ENCODE peak calls at places on chromosome 5, in nine cellular contexts. J is progenitor cell of endocrine pancreas, Z is tibial nerve, R is H9, W is neural progenitor cell, D is fibroblast of pulmonary artery, X is H1, M is colonic mucosa, U is GM23338. O is an unnamed sample.

GRCh38 chr5:140794594-140795258 is at the start of gene PCDHA2:
- DNase-seq in X (peak), J (no peak), Z (no peak), R (no peak), D (no peak), U (peak), W (peak), M (no peak), O (no peak)

GRCh38 chr5:59745422-59745863 is 148.1 kb downstream of the PDE4D start:
- DNase-seq in X (no peak), M (peak), J (no peak), Z (no peak), R (no peak), U (no peak), D (peak), W (no peak), O (peak)

GRCh38 chr5:59661306-59661705 is 232.2 kb downstream of the PDE4D start:
- DNase-seq in W (no peak), X (no peak), Z (no peak), U (no peak), R (no peak), J (no peak), M (no peak), D (no peak), O (no peak)

GRCh38 chr5:88675758-88676636 is 207.0 kb downstream of the MEF2C start:
- DNase-seq in D (peak), M (peak), X (peak), R (peak), W (peak), J (no peak), Z (no peak), U (peak), O (peak)

GRCh38 chr5:172901012-172901780 is 58.0 kb upstream of the RPL26L1 start:
- DNase-seq in W (no peak), J (no peak), X (no peak), R (no peak), Z (no peak), D (peak), U (no peak), M (no peak), O (peak)

GRCh38 chr5:151094054-151094858 is 13.4 kb upstream of the TNIP1 start:
- DNase-seq in D (peak), M (peak), J (no peak), Z (no peak), R (no peak), U (no peak), W (no peak), X (no peak), O (peak)

GRCh38 chr5:149071216-149071615 is 8.4 kb upstream of the SH3TC2 start:
- DNase-seq in X (no peak), Z (no peak), D (no peak), M (no peak), R (no peak), W (no peak), U (no peak), J (no peak), O (no peak)

GRCh38 chr5:137870647-137871339 is 3.1 kb downstream of the MYOT start:
- DNase-seq in U (no peak), R (no peak), D (no peak), W (no peak), X (no peak), J (no peak), M (no peak), Z (no peak), O (no peak)

GRCh38 chr5:169656125-169656990 is 19.3 kb downstream of the DOCK2 start:
- DNase-seq in R (no peak), W (no peak), J (no peak), D (peak), M (no peak), U (no peak), X (no peak), Z (no peak), O (no peak)

GRCh38 chr5:141186897-141187512 is at the start of gene PCDHB9:
- DNase-seq in U (peak), J (no peak), D (peak), M (no peak), R (peak), X (peak), Z (no peak), W (peak), O (peak)

GRCh38 chr5:176870110-176870591 is 29.0 kb downstream of the HK3 start:
- DNase-seq in D (peak), J (peak), M (peak), W (peak), X (peak), U (peak), Z (no peak), R (peak), O (peak)

GRCh38 chr5:59038169-59039002 is 455.5 kb downstream of the RAB3C start:
- DNase-seq in D (no peak), R (peak), Z (no peak), W (peak), X (peak), M (no peak), J (no peak), U (peak), O (no peak)

GRCh38 chr5:321726-322251 is 275 bp downstream of the AHRR start:
- DNase-seq in U (peak), J (no peak), D (no peak), X (no peak), M (no peak), Z (no peak), W (no peak), R (no peak), O (no peak)

GRCh38 chr5:177611446-177612214 is 11.7 kb downstream of the B4GALT7 start:
- DNase-seq in M (no peak), J (no peak), U (no peak), D (no peak), W (no peak), X (no peak), Z (no peak), R (no peak), O (no peak)

GRCh38 chr5:157143127-157143959 is 678 bp upstream of the MED7 start:
- DNase-seq in D (peak), W (no peak), X (no peak), J (no peak), Z (peak), U (peak), R (no peak), M (peak), O (peak)

GRCh38 chr5:125129151-125129806 is 382.8 kb upstream of the ZNF608 start:
- DNase-seq in U (no peak), W (no peak), X (no peak), R (no peak), D (no peak), J (no peak), Z (no peak), M (no peak), O (no peak)

GRCh38 chr5:68387107-68387506 is 171.6 kb downstream of the PIK3R1 start:
- DNase-seq in D (no peak), X (no peak), Z (no peak), W (no peak), U (no peak), R (no peak), M (no peak), J (no peak), O (no peak)

GRCh38 chr5:152097128-152097527 is 172.5 kb upstream of the GLRA1 start:
- DNase-seq in Z (no peak), W (peak), M (no peak), U (no peak), J (no peak), X (no peak), R (no peak), D (no peak), O (no peak)

GRCh38 chr5:72172832-72173231 is 65.6 kb downstream of the MAP1B start:
- DNase-seq in X (no peak), M (no peak), J (no peak), Z (no peak), U (no peak), R (no peak), W (no peak), D (no peak), O (no peak)

GRCh38 chr5:87746891-87747366 is 334.2 kb upstream of the CCNH start:
- DNase-seq in Z (no peak), J (no peak), X (no peak), M (no peak), W (no peak), U (no peak), D (no peak), R (no peak), O (no peak)

GRCh38 chr5:175576096-175576495 is 81.8 kb upstream of the HRH2 start:
- DNase-seq in U (no peak), J (no peak), D (no peak), Z (no peak), R (no peak), M (no peak), W (no peak), X (no peak), O (no peak)

GRCh38 chr5:172499287-172499686 is 45.0 kb upstream of the SH3PXD2B start:
- DNase-seq in U (no peak), R (peak), D (no peak), Z (peak), X (peak), W (no peak), M (peak), J (peak), O (no peak)

GRCh38 chr5:56273376-56274005 is 40.4 kb upstream of the ANKRD55 start:
- DNase-seq in R (no peak), J (no peak), D (no peak), W (no peak), M (no peak), X (no peak), U (no peak), Z (no peak), O (no peak)

GRCh38 chr5:73438897-73439470 is 9.6 kb downstream of the FOXD1 start:
- DNase-seq in D (no peak), M (no peak), U (no peak), W (no peak), X (no peak), R (no peak), J (no peak), Z (no peak), O (no peak)

GRCh38 chr5:57566914-57567313 is 84.3 kb upstream of the ACTBL2 start:
- DNase-seq in Z (no peak), W (no peak), R (no peak), M (no peak), X (no peak), D (peak), U (peak), J (no peak), O (no peak)

GRCh38 chr5:90390933-90391332 is 18.6 kb downstream of the CETN3 start:
- DNase-seq in M (no peak), Z (no peak), W (no peak), X (no peak), J (no peak), D (peak), U (peak), R (peak), O (no peak)

GRCh38 chr5:72353046-72353445 is 32.9 kb downstream of the PTCD2 start:
- DNase-seq in X (no peak), U (no peak), J (no peak), R (no peak), Z (no peak), D (peak), W (no peak), M (no peak), O (no peak)

GRCh38 chr5:11724947-11725346 is 179.3 kb downstream of the CTNND2 start:
- DNase-seq in R (no peak), Z (no peak), X (no peak), D (no peak), J (no peak), U (no peak), W (no peak), M (no peak), O (peak)

GRCh38 chr5:148398698-148399121 is 15.0 kb downstream of the FBXO38 start:
- DNase-seq in W (no peak), R (no peak), D (no peak), M (no peak), U (peak), X (no peak), Z (no peak), J (no peak), O (peak)

GRCh38 chr5:142810081-142810480 is 39.9 kb downstream of the ARHGAP26 start:
- DNase-seq in M (no peak), W (no peak), X (no peak), R (no peak), U (no peak), D (peak), Z (no peak), J (no peak), O (no peak)

GRCh38 chr5:134275822-134276221 is 49.9 kb upstream of the PPP2CA start:
- DNase-seq in U (no peak), R (no peak), Z (no peak), J (no peak), X (no peak), W (no peak), D (no peak), M (no peak), O (peak)

GRCh38 chr5:136621743-136622142 is 256.4 kb upstream of the TRPC7 start:
- DNase-seq in Z (no peak), D (no peak), J (no peak), R (no peak), M (no peak), W (no peak), U (no peak), X (no peak), O (no peak)

GRCh38 chr5:14471557-14471956 is 110.0 kb upstream of the OTULINL start:
- DNase-seq in U (no peak), R (no peak), M (no peak), W (no peak), Z (no peak), J (no peak), X (no peak), D (no peak), O (no peak)

GRCh38 chr5:80372780-80373179 is 35.1 kb upstream of the ZFYVE16 start:
- DNase-seq in J (no peak), D (no peak), M (no peak), X (no peak), U (no peak), W (no peak), R (no peak), Z (no peak), O (no peak)

GRCh38 chr5:159448-160172 is 31.7 kb upstream of the LRRC14B start:
- DNase-seq in R (peak), X (no peak), U (no peak), D (peak), M (no peak), W (peak), J (no peak), Z (no peak), O (no peak)

GRCh38 chr5:10192309-10192708 is 57.4 kb downstream of the ATPSCKMT start:
- DNase-seq in J (no peak), Z (no peak), X (no peak), R (no peak), M (no peak), U (no peak), D (peak), W (no peak), O (no peak)

DNA sequence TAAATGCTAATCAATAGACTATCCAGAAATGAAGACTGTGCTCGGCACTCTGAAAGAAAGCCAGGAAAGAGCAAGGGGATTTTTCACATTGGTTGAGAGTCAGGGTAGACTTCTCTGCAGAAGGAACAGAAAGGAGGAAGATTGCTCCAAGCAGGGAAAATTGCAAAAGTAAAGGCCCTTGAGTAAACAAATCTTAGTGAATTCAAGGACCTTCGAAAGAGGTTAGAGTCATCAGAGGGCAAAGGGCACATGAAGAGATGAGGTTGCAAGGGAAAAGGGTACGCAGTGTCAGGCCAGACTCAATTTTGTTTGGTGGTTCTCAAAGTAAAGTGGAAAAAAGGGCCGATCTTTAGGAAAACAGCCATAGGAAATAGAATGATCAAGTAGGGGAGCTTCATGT is 157.5 kb upstream of the RAI14 start:
- DNase-seq in J (no peak), R (no peak), Z (no peak), M (no peak), W (no peak), X (no peak), D (no peak), U (no peak), O (no peak)
- TF ChIP-seq CTCF in J (no peak), R (no peak), Z (no peak), M (no peak), W (no peak), X (no peak), D (no peak), U (no peak), O (no peak)

DNA sequence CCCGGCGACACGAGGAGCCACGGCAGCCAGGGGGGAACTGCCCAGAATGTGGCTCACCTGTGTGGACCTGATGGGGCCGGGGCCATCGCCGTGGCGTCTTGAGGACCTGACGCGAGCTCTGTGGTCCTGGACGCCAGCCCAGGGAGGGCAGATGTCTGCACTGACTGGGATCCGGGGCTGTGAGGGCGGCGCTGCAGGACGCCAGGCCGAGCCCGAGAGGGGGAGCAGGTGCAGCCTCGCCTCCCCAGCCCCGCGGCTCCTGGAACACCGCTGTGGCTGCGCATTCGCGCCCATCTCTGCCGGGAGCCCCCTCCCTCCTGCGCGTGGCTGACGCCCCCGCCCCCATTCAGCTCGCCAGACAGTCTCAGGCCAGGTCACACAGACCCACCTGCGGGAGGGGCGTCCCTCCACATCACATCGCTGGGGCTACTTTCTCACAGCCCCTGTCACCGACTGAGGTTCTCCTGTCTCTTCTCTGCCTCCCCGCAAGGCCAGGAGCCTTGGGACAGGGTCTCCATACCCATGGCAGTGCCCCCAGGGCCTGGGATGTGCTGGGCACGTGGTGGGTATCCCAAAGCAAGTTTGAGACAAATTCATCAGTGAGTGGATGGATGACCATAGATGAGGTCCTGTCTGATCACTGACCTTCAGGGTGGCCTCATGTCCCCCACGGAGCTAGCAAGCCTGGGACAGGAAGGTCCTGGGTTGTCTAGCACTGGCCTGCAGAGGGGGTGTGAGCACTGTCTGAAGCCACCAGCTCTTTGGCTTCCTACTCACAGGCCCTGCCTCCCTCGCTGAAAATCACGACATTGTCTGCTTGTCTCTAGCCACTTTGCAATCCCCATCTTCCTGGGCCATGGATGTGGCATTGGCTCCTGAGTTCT is 47.3 kb downstream of the RASGEF1C start:
- DNase-seq in R (peak), U (peak), D (no peak), X (no peak), J (no peak), Z (no peak), M (no peak), W (peak), O (no peak)
- TF ChIP-seq CTCF in R (peak), U (no peak), D (no peak), X (peak), J (no peak), Z (no peak), M (no peak), W (peak), O (no peak)

DNA sequence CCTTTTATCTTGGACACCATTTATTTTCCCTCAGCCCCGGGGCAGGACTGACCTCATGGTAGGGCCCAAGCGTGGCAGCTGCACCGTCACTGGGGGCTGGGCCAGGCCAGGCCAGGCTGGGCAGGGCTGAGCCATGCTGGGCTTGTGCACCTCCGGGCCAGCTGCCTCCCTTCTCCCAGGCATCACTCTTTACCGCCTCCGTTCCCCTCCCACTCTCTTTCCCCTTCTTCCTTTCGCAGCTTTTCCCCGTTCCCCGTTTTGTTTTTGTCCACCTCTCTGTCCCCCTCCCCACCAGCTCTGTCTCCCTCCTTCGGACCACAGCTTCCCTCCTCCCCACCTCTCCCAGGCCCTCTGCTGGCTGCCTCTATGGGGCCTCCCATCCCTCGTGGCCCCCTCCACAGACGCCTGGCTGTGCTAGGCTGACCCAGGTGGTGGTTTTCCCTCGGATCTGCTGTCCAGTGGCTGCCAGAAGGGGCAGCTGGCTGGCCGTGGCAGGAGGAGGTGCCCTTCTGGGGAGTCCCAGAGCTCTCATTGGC is 17.9 kb downstream of the FGF18 start:
- DNase-seq in M (no peak), W (peak), Z (no peak), U (peak), J (no peak), R (peak), D (no peak), X (no peak), O (no peak)
- TF ChIP-seq CTCF in M (no peak), W (peak), Z (no peak), U (peak), J (peak), R (peak), D (no peak), X (no peak), O (no peak)

GRCh38 chr5:108451269-108451668 is 69.4 kb upstream of the FBXL17 start:
- DNase-seq in M (no peak), X (no peak), J (no peak), W (no peak), D (no peak), U (peak), R (no peak), Z (no peak), O (no peak)
- TF ChIP-seq CTCF in M (no peak), X (no peak), J (peak), W (peak), D (no peak), U (peak), R (peak), Z (no peak), O (no peak)

DNA sequence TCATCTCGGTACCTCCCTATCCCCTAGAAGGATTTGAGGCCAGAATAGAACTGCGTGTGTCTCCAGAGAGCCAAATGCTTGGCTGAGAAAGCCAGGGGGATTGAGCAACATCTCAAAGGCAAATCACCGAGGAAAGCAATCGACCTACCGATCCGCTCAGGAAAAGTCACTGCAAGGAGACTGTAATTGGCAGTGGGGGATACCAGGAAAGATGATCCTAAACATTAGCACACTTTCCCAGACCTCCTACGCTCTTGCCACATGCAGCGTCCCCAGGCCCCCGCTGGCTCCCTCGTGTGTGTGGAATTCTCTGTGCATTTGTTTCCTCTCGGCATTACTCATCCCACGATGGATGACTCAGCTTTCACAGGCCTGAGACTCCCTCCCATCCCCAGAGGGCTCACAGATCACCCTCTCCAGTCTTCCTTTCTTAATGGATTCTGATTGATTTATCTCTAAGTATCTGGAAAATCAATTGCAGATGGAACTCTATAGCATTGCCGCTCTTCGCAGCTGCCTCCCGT is 82.2 kb upstream of the ICE1 start:
- DNase-seq in R (peak), D (peak), X (no peak), Z (peak), W (peak), U (peak), J (no peak), M (peak), O (no peak)
- TF ChIP-seq CTCF in R (peak), D (peak), X (peak), Z (peak), W (peak), U (peak), J (peak), M (no peak), O (no peak)

GRCh38 chr5:31412324-31412723 is 119.6 kb downstream of the DROSHA start:
- DNase-seq in X (no peak), Z (no peak), D (peak), U (no peak), J (no peak), M (no peak), W (no peak), R (no peak), O (no peak)

GRCh38 chr5:31410089-31410488 is 121.8 kb downstream of the DROSHA start:
- DNase-seq in U (no peak), D (no peak), M (no peak), Z (no peak), J (no peak), X (no peak), W (no peak), R (no peak), O (no peak)

GRCh38 chr5:31413030-31413812 is 118.7 kb downstream of the DROSHA start:
- DNase-seq in Z (no peak), R (no peak), M (no peak), X (no peak), D (no peak), W (no peak), U (no peak), J (no peak), O (no peak)

GRCh38 chr5:31416547-31416946 is 115.3 kb downstream of the DROSHA start:
- DNase-seq in U (no peak), M (no peak), J (no peak), R (no peak), D (no peak), W (peak), X (no peak), Z (no peak), O (no peak)

GRCh38 chr5:31415009-31415923 is 116.6 kb downstream of the DROSHA start:
- DNase-seq in W (no peak), Z (no peak), M (no peak), J (no peak), X (no peak), R (no peak), D (peak), U (no peak), O (no peak)
- TF ChIP-seq CTCF in W (no peak), Z (no peak), M (no peak), J (no peak), X (no peak), R (no peak), D (no peak), U (no peak), O (no peak)

O was measured in Calu3.